ENCODE peak calls at places on chromosomes 4 and X, in ten cellular contexts. Y is activated CD8-positive, alpha-beta memory T cell treated with anti-CD3 and anti-CD28 coated beads for 4 hours; Z is CD14-positive monocyte; N is nucleus accumbens; X is SW480; P is fibroblast of gingiva; C is iPS-NIHi11; H is OCI-LY7; K is neuronal stem cell; S is stimulated activated naive B cell treated with anti-CD40 and anti-IgM and Interleukin-4, amounts not matched to agents 10 μg/mL and 1 μg/mL and 100 μg/mL, for 72 hours. B is an unnamed sample.

GRCh38 chr4:8114456-8115202 is 44.0 kb downstream of the ABLIM2 start:
- DNase-seq in Y (no peak), Z (peak), N (no peak), X (no peak), P (no peak), C (no peak), H (no peak), K (no peak), S (no peak), B (no peak)

GRCh38 chr4:111136438-111136837 is 513.6 kb upstream of the PITX2 start:
- DNase-seq in Y (no peak), Z (no peak), N (no peak), X (peak), P (peak), C (no peak), H (no peak), K (no peak), S (no peak), B (no peak)

GRCh38 chr4:6591305-6591704 is 16.3 kb downstream of the MAN2B2 start:
- DNase-seq in Y (no peak), Z (no peak), N (no peak), X (no peak), P (no peak), C (no peak), H (peak), K (no peak), S (peak), B (no peak)

GRCh38 chrX:155766321-155766720 is 114.8 kb upstream of the VAMP7 start:
- DNase-seq in Y (no peak), Z (no peak), N (no peak), X (no peak), P (no peak), C (no peak), H (no peak), K (no peak), S (no peak), B (no peak)

GRCh38 chr4:126470862-126471261 is 1156.1 kb downstream of the FAT4 start:
- DNase-seq in Y (no peak), Z (no peak), N (no peak), X (no peak), P (no peak), C (no peak), H (no peak), K (no peak), S (no peak), B (no peak)

GRCh38 chr4:36322921-36323354 is 41.5 kb downstream of the DTHD1 start:
- DNase-seq in Y (peak), Z (no peak), N (no peak), X (no peak), P (no peak), C (no peak), H (no peak), K (no peak), S (peak), B (peak)

GRCh38 chrX:149274516-149275105 is 230.5 kb downstream of the IDS start:
- DNase-seq in Y (no peak), Z (no peak), N (no peak), X (no peak), P (peak), C (no peak), H (no peak), K (no peak), S (no peak), B (no peak)

GRCh38 chrX:126658447-126658846 is 105.8 kb upstream of the DCAF12L1 start:
- DNase-seq in Y (no peak), Z (no peak), N (no peak), X (no peak), P (no peak), C (no peak), H (no peak), K (no peak), S (no peak), B (no peak)

GRCh38 chr4:25172964-25173917 is 13.0 kb upstream of the SEPSECS start:
- DNase-seq in Y (no peak), Z (peak), N (no peak), X (peak), P (peak), C (peak), H (no peak), K (no peak), S (no peak), B (no peak)

GRCh38 chr4:74444891-74445642 is at the start of gene AREG:
- DNase-seq in Y (peak), Z (peak), N (no peak), X (peak), P (peak), C (peak), H (peak), K (peak), S (peak), B (peak)

GRCh38 chrX:10855845-10856244 is 235.5 kb upstream of the MID1 start:
- DNase-seq in Y (no peak), Z (no peak), N (no peak), X (no peak), P (no peak), C (no peak), H (no peak), K (no peak), S (no peak), B (no peak)

B was measured in central memory CD8-positive, alpha-beta T cell.